ENCODE peak calls at places on chromosomes 4 and X, in eight cellular contexts. Y is transverse colon, P is astrocyte of the spinal cord, I is tibial artery, X is SK-N-SH, M is PC-3, B is mammary epithelial cell, V is dorsolateral prefrontal cortex. A is an unnamed sample.

GRCh38 chr4:46270986-46271596 is 118.8 kb downstream of the GABRA2 start:
- DNase-seq in P (peak), Y (no peak), X (peak), V (no peak), I (no peak), B (peak), M (peak), A (no peak)

GRCh38 chr4:139628184-139629012 is 37.2 kb upstream of the MGST2 start:
- DNase-seq in M (no peak), Y (peak), P (no peak), V (no peak), I (no peak), X (no peak), B (no peak), A (no peak)

GRCh38 chrX:108439434-108439883 is at the start of gene COL4A5:
- DNase-seq in P (peak), X (no peak), M (peak), I (peak), V (no peak), Y (peak), B (peak), A (peak)

GRCh38 chr4:66048861-66049260 is 378.6 kb upstream of the EPHA5 start:
- DNase-seq in P (peak), V (no peak), M (no peak), B (no peak), X (no peak), Y (no peak), I (no peak), A (no peak)

GRCh38 chr4:107691378-107691777 is 28.7 kb downstream of the PAPSS1 start:
- DNase-seq in I (no peak), P (no peak), X (no peak), Y (no peak), B (no peak), M (no peak), V (no peak), A (no peak)

GRCh38 chr4:24472514-24473308 is 111.6 kb downstream of the DHX15 start:
- DNase-seq in B (peak), I (peak), M (peak), V (peak), X (peak), P (peak), Y (peak), A (peak)

GRCh38 chrX:55119712-55120111 is 30.9 kb downstream of the PAGE2 start:
- DNase-seq in Y (no peak), V (no peak), P (no peak), B (peak), M (peak), I (no peak), X (no peak), A (no peak)

GRCh38 chrX:103212749-103213457 is 2.0 kb upstream of the BEX4 start:
- DNase-seq in Y (peak), B (no peak), P (no peak), I (no peak), M (no peak), V (no peak), X (no peak), A (no peak)

GRCh38 chrX:103608305-103608963 is 671 bp downstream of the TCEAL3 start:
- DNase-seq in I (peak), P (no peak), V (peak), B (no peak), X (peak), M (peak), Y (no peak), A (no peak)

GRCh38 chrX:5431823-5432222 is 796.8 kb downstream of the NLGN4X start:
- DNase-seq in V (no peak), M (no peak), B (no peak), X (no peak), Y (no peak), I (no peak), P (no peak), A (no peak)
- TF ChIP-seq CTCF in V (no peak), M (no peak), B (no peak), X (no peak), Y (no peak), I (no peak), P (no peak), A (no peak)

GRCh38 chr4:18795794-18796193 is 774.2 kb upstream of the LCORL start:
- DNase-seq in B (no peak), I (no peak), V (no peak), M (no peak), Y (no peak), P (no peak), X (no peak), A (no peak)
- TF ChIP-seq CTCF in B (no peak), I (no peak), V (no peak), M (no peak), Y (no peak), P (no peak), X (no peak), A (no peak)

DNA sequence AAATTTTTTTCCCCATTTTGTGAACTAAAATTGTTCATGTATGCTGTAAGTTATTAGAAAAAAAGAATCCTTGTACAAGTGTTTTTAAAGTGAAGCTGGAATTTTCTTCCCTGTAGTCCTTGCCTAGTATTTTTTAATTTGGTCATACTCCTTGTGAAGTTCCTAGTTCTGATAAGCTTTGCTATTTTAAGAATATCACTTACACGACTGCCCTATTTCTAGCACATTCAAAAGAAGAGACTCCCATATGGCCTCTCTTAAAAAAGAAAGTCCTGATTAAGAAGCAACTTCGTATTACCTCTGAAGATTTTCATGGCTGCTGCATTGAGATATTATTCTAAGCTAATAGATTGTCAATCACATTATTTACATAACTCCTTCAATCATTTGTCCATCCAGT is 87.2 kb downstream of the KLHL8 start:
- DNase-seq in P (no peak), V (no peak), B (no peak), M (no peak), Y (no peak), I (no peak), X (no peak), A (no peak)
- TF ChIP-seq CTCF in P (no peak), V (no peak), B (no peak), M (no peak), Y (no peak), I (no peak), X (no peak), A (no peak)

GRCh38 chr4:54668031-54668611 is 10.4 kb downstream of the KIT start:
- DNase-seq in I (no peak), X (no peak), P (no peak), V (no peak), B (no peak), Y (no peak), M (no peak), A (no peak)

GRCh38 chr4:54664400-54664799 is 6.6 kb downstream of the KIT start:
- DNase-seq in B (no peak), P (no peak), I (no peak), X (no peak), M (no peak), V (no peak), Y (no peak), A (no peak)

GRCh38 chr4:54669831-54670230 is 12.1 kb downstream of the KIT start:
- DNase-seq in P (no peak), B (no peak), X (no peak), M (no peak), V (no peak), I (no peak), Y (no peak), A (no peak)
- TF ChIP-seq CTCF in P (no peak), B (no peak), X (no peak), M (no peak), V (no peak), I (no peak), Y (no peak), A (no peak)

DNA sequence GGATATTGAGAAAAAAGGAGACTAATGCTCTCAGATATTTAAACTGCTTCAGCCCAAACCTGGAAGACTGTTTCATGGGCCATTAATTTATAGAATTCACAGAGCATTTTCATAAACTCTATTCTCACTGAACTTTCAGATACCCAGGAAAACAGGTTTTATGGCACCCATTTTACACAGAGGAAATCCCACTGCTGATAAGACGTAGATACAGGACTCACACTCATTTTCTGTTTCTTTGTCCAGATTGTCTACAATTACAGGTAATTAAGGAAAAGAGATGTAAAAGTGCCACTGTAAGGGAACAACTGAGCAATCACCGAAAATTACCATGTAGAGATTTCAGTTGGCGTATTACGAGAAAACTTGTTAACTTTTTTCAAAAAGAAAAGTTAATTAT is 83.3 kb downstream of the FAM184B start:
- DNase-seq in M (no peak), P (no peak), X (no peak), B (no peak), Y (no peak), I (no peak), V (no peak), A (no peak)
- TF ChIP-seq CTCF in M (no peak), P (no peak), X (no peak), B (no peak), Y (no peak), I (no peak), V (no peak), A (no peak)